ENCODE peak calls at places on chromosomes 16 and 17, in four cellular contexts. E, C, S and K are unnamed samples.

GRCh38 chr17:42531455-42532354 is 4.3 kb upstream of the NAGLU start:
- DNase-seq in E (peak), C (peak), S (no peak), K (peak)

GRCh38 chr16:29849505-29849904 is 13.5 kb downstream of the CDIPT start:
- DNase-seq in C (no peak), E (no peak), S (no peak), K (no peak)

GRCh38 chr16:2022723-2023097 is 3.1 kb downstream of the NPW start:
- DNase-seq in E (no peak), S (no peak), C (no peak), K (no peak)

GRCh38 chr17:73062726-73063125 is 29.8 kb downstream of the SLC39A11 start:
- DNase-seq in S (no peak), C (no peak), E (no peak), K (no peak)

GRCh38 chr16:65268331-65268730 is 146.5 kb upstream of the CDH11 start:
- DNase-seq in S (no peak), C (no peak), E (no peak), K (no peak)

GRCh38 chr16:66264311-66265105 is 102.0 kb upstream of the CDH5 start:
- DNase-seq in E (no peak), C (no peak), S (peak), K (no peak)

GRCh38 chr17:16935241-16935663 is 36.7 kb downstream of the TNFRSF13B start:
- DNase-seq in C (no peak), E (no peak), S (no peak), K (no peak)

GRCh38 chr17:8140058-8140412 is 12.2 kb downstream of the PER1 start:
- DNase-seq in C (no peak), S (no peak), E (no peak), K (no peak)

GRCh38 chr16:30407794-30408534 is 558 bp downstream of the ZNF771 start:
- DNase-seq in E (no peak), S (no peak), C (no peak), K (no peak)

GRCh38 chr17:42881768-42882565 is 18.6 kb upstream of the G6PC1 start:
- DNase-seq in C (no peak), S (no peak), E (no peak), K (no peak)

GRCh38 chr17:82152556-82153294 is 54.7 kb upstream of the FASN start:
- DNase-seq in E (no peak), S (no peak), C (no peak), K (no peak)

GRCh38 chr17:67440311-67441051 is 63.4 kb downstream of the PITPNC1 start:
- DNase-seq in E (no peak), S (no peak), C (no peak), K (no peak)

GRCh38 chr16:84617068-84617630 is 729 bp downstream of the COTL1 start:
- DNase-seq in C (no peak), E (no peak), S (no peak), K (no peak)

GRCh38 chr16:23164736-23165135 is 15.5 kb upstream of the USP31 start:
- DNase-seq in S (no peak), C (no peak), E (no peak), K (no peak)

GRCh38 chr17:57530508-57530907 is 214.6 kb downstream of the CCDC182 start:
- DNase-seq in C (peak), E (no peak), S (no peak), K (no peak)

GRCh38 chr16:23976091-23977001 is 140.6 kb downstream of the PRKCB start:
- DNase-seq in S (no peak), E (no peak), C (no peak), K (no peak)

GRCh38 chr16:83066011-83066410 is 439.2 kb downstream of the CDH13 start:
- DNase-seq in E (no peak), S (no peak), C (no peak), K (no peak)

GRCh38 chr17:70875729-70876344 is 706.5 kb downstream of the KCNJ2 start:
- DNase-seq in S (no peak), E (no peak), C (no peak), K (no peak)

GRCh38 chr16:2386990-2387389 is 42.3 kb upstream of the CCNF start:
- DNase-seq in S (no peak), C (no peak), E (no peak), K (no peak)

GRCh38 chr16:2250652-2251280 is 621 bp downstream of the ECI1 start:
- DNase-seq in C (peak), E (no peak), S (no peak), K (no peak)

GRCh38 chr16:88504489-88505404 is 51.7 kb downstream of the ZFPM1 start:
- DNase-seq in C (peak), S (no peak), E (no peak), K (no peak)

GRCh38 chr17:21676281-21677111 is 15.8 kb upstream of the KCNJ18 start:
- DNase-seq in E (no peak), C (no peak), S (no peak), K (no peak)

GRCh38 chr16:85415196-85415988 is 197.7 kb upstream of the GSE1 start:
- DNase-seq in S (no peak), C (peak), E (no peak), K (no peak)

GRCh38 chr17:79721993-79722671 is 8.6 kb upstream of the ENPP7 start:
- DNase-seq in S (no peak), C (no peak), E (no peak), K (no peak)

GRCh38 chr17:66578781-66579489 is 256.0 kb upstream of the CACNG5 start:
- DNase-seq in S (no peak), E (no peak), C (peak), K (no peak)

GRCh38 chr17:4988168-4988567 is 693 bp upstream of the CAMTA2 start:
- DNase-seq in C (no peak), S (peak), E (no peak), K (no peak)

GRCh38 chr17:41619162-41619933 is 5.0 kb downstream of the KRT17 start:
- DNase-seq in E (no peak), C (no peak), S (no peak), K (no peak)

GRCh38 chr17:67035131-67036083 is 8.9 kb upstream of the CACNG1 start:
- DNase-seq in C (no peak), E (no peak), S (no peak), K (no peak)

GRCh38 chr16:12801511-12802042 is 2.1 kb downstream of the CPPED1 start:
- DNase-seq in E (no peak), C (no peak), S (no peak), K (no peak)

GRCh38 chr16:55001931-55002330 is 71.3 kb downstream of the IRX5 start:
- DNase-seq in E (no peak), C (no peak), S (no peak), K (no peak)

GRCh38 chr16:85424260-85425060 is 188.7 kb upstream of the GSE1 start:
- DNase-seq in C (peak), S (no peak), E (peak), K (no peak)

GRCh38 chr16:88759245-88759975 is 25.6 kb downstream of the PIEZO1 start:
- DNase-seq in C (no peak), S (no peak), E (no peak), K (no peak)

GRCh38 chr16:12878973-12879372 is 22.4 kb upstream of the SHISA9 start:
- DNase-seq in S (no peak), E (no peak), C (no peak), K (no peak)

GRCh38 chr16:69827527-69827926 is 65.4 kb downstream of the WWP2 start:
- DNase-seq in C (no peak), E (no peak), S (no peak), K (no peak)

GRCh38 chr16:20409398-20410152 is at the start of gene ACSM5:
- DNase-seq in S (peak), E (peak), C (no peak), K (peak)